ENCODE peak calls at places on chromosomes 11 and 22, in seven cellular contexts. One of them, this sample, is unnamed.

GRCh38 chr22:21449531-21450319 is 17.5 kb upstream of the TMEM191C start:
- DNase-seq in H1: peak; percentile 41
- DNase-seq in HepG2: no peak
- DNase-seq in K562: no peak
- DNase-seq in IMR-90: peak; percentile 13
- DNase-seq in A549: no peak
- DNase-seq in GM12878: no peak
- DNase-seq in this sample: no peak

GRCh38 chr11:2655320-2655719 is 44.5 kb downstream of the KCNQ1OT1 start:
- DNase-seq in GM12878: no peak
- DNase-seq in A549: no peak
- DNase-seq in H1: no peak
- DNase-seq in IMR-90: no peak
- DNase-seq in K562: no peak
- DNase-seq in HepG2: no peak
- DNase-seq in this sample: no peak

GRCh38 chr11:107549253-107549953 is 16.1 kb downstream of the ALKBH8 start:
- DNase-seq in HepG2: peak; percentile 29
- DNase-seq in GM12878: no peak
- DNase-seq in A549: no peak
- DNase-seq in K562: peak; percentile 36
- DNase-seq in H1: no peak
- DNase-seq in IMR-90: peak; percentile 51
- DNase-seq in this sample: no peak

GRCh38 chr11:116576523-116576922 is 196.3 kb downstream of the BUD13 start:
- DNase-seq in IMR-90: no peak
- DNase-seq in HepG2: peak; percentile 54
- DNase-seq in K562: no peak
- DNase-seq in H1: no peak
- DNase-seq in A549: no peak
- DNase-seq in GM12878: no peak
- DNase-seq in this sample: no peak

GRCh38 chr11:123231263-123231662 is 36.2 kb upstream of the CLMP start:
- DNase-seq in IMR-90: peak; percentile 86
- DNase-seq in K562: no peak
- DNase-seq in H1: no peak
- DNase-seq in HepG2: peak; percentile 28
- DNase-seq in A549: peak; percentile 38
- DNase-seq in GM12878: no peak
- DNase-seq in this sample: no peak

GRCh38 chr22:31177420-31178162 is 17.6 kb downstream of the RNF185 start:
- DNase-seq in H1: no peak
- DNase-seq in GM12878: no peak
- DNase-seq in A549: no peak
- DNase-seq in K562: no peak
- DNase-seq in IMR-90: peak; percentile 96
- DNase-seq in HepG2: no peak
- DNase-seq in this sample: no peak

GRCh38 chr11:64719406-64719805 is 3.6 kb downstream of the NRXN2 start:
- DNase-seq in A549: no peak
- DNase-seq in IMR-90: no peak
- DNase-seq in H1: no peak
- DNase-seq in K562: no peak
- DNase-seq in GM12878: no peak
- DNase-seq in HepG2: no peak
- DNase-seq in this sample: no peak

GRCh38 chr11:127063191-127063590 is 62.6 kb upstream of the KIRREL3 start:
- DNase-seq in GM12878: no peak
- DNase-seq in H1: no peak
- DNase-seq in IMR-90: no peak
- DNase-seq in A549: no peak
- DNase-seq in HepG2: no peak
- DNase-seq in K562: no peak
- DNase-seq in this sample: no peak

DNA sequence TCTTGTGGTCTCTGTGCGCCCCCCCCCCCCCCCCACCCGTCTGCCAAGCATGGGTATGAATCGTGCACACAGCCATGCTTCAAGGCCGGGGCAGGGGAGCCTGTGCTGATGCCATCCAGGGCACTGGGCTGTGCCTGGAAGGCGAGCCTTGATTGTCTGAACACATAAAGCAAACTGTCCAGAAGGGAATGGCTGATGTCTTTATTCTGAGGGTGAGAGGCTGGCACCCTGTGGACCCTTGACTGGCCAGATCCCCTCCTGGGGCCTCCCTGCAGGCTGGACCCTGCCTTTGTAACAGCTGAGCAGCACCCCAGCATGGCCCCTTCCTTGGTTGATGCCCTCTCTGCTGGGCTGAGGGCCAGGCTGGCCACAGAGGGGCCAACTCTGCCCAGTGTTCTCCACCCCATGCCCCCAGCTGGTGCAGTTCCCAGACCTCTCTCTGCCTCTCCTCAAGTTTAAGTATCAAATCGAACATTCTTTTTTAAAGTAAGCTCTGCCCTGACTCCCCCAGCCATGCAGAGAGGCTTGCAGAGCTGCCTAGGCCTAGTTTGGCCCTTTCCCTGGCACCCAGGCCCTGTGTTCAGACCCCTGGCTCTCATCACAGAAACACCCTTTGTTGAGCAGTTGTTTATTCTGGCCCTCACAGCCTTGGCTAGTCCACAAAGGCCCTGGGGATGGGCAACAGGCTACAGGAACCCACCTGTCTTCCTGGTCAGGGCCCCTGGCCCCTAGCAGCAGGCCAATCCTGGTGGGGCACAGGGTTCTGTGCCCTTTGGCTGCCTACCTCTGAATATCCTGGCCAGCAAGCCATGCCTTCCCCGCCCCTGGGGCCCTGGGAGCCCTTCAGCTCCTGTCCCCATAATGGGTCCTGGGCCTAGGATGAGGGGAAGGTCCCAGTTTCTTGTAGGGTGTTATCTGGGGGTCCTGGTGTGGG is 3.9 kb upstream of the RANBP1 start:
- DNase-seq in GM12878: no peak
- DNase-seq in A549: no peak
- DNase-seq in K562: no peak
- DNase-seq in HepG2: no peak
- DNase-seq in IMR-90: no peak
- DNase-seq in H1: no peak
- DNase-seq in this sample: no peak
- TF ChIP-seq CEBPB in GM12878: no peak
- TF ChIP-seq CEBPB in A549: no peak
- TF ChIP-seq CEBPB in K562: no peak
- TF ChIP-seq CEBPB in HepG2: no peak
- TF ChIP-seq CEBPB in IMR-90: no peak
- TF ChIP-seq CEBPB in H1: no peak
- TF ChIP-seq CEBPB in this sample: no peak

DNA sequence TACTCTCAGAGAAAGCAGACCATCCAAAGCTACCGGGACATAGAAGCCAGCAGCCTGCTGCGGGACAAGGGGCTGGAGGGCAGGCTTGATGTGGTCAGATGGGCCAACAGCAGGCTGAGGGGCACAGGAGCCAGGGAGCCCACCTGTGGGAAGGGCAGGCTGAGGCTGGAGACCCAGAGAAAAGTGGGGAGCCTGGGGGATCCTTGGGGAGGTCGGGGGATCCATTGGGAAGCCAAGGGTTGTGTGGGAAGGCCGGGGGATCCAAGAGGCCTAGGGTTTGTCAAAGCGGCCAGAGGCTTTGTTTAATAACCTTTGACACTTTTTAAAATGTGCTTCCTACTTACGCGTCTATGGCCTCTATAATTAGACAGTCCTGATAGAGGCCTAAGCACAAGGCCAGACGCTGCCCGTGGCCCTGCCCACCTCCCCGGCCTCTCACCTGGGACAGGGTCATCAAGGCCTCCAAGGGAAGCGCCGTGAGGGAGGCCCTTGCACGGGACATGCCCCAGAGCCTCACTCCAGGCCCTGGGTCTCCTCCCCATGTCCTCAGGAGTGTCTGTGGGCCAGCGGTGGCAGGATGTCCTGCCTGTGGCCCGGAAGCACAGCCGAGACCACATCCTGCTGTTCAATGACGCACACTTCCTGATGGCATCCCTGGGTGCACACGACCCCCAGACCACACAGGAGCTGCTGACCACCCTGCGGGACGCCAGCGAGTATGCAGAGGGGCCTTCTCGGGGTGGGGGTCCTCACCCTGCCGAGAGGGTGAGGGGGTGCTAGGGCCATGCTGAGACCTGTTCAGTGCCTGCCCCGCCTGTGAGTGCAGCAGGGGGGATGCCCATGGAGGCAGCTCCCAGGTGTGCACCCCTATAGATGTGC is 8.6 kb upstream of the GTSE1 start:
- DNase-seq in A549: no peak
- DNase-seq in HepG2: no peak
- DNase-seq in K562: no peak
- DNase-seq in GM12878: peak; percentile 38
- DNase-seq in IMR-90: no peak
- DNase-seq in H1: no peak
- DNase-seq in this sample: no peak
- TF ChIP-seq CEBPB in A549: no peak
- TF ChIP-seq CEBPB in HepG2: no peak
- TF ChIP-seq CEBPB in K562: no peak
- TF ChIP-seq CEBPB in GM12878: no peak
- TF ChIP-seq CEBPB in IMR-90: no peak
- TF ChIP-seq CEBPB in H1: no peak
- TF ChIP-seq CEBPB in this sample: no peak

GRCh38 chr11:95067828-95068244 is 1.1 kb downstream of the SRSF8 start:
- DNase-seq in GM12878: no peak
- DNase-seq in A549: no peak
- DNase-seq in HepG2: no peak
- DNase-seq in K562: no peak
- DNase-seq in IMR-90: no peak
- DNase-seq in H1: no peak
- DNase-seq in this sample: no peak

GRCh38 chr11:95066721-95067041 is at the start of gene SRSF8:
- DNase-seq in GM12878: no peak
- DNase-seq in A549: no peak
- DNase-seq in HepG2: no peak
- DNase-seq in K562: no peak
- DNase-seq in H1: no peak
- DNase-seq in IMR-90: no peak
- DNase-seq in this sample: peak; percentile 71

GRCh38 chr11:95067042-95067827 is 516 bp downstream of the SRSF8 start:
- DNase-seq in K562: peak; percentile 64
- DNase-seq in GM12878: no peak
- DNase-seq in IMR-90: peak; percentile 72
- DNase-seq in H1: peak; percentile 83
- DNase-seq in A549: peak; percentile 28
- DNase-seq in HepG2: peak; percentile 57
- DNase-seq in this sample: no peak

GRCh38 chr11:95068549-95068948 is 1.8 kb downstream of the SRSF8 start:
- DNase-seq in IMR-90: peak; percentile 87
- DNase-seq in A549: peak; percentile 53
- DNase-seq in GM12878: peak; percentile 88
- DNase-seq in K562: no peak
- DNase-seq in HepG2: peak; percentile 95
- DNase-seq in H1: no peak
- DNase-seq in this sample: peak; percentile 94

GRCh38 chr11:95065336-95065735 is 1.4 kb upstream of the SRSF8 start:
- DNase-seq in HepG2: no peak
- DNase-seq in H1: no peak
- DNase-seq in K562: no peak
- DNase-seq in IMR-90: no peak
- DNase-seq in GM12878: no peak
- DNase-seq in A549: no peak
- DNase-seq in this sample: no peak
- TF ChIP-seq CEBPB in HepG2: no peak
- TF ChIP-seq CEBPB in H1: no peak
- TF ChIP-seq CEBPB in K562: no peak
- TF ChIP-seq CEBPB in IMR-90: no peak
- TF ChIP-seq CEBPB in GM12878: no peak
- TF ChIP-seq CEBPB in A549: no peak
- TF ChIP-seq CEBPB in this sample: no peak

DNA sequence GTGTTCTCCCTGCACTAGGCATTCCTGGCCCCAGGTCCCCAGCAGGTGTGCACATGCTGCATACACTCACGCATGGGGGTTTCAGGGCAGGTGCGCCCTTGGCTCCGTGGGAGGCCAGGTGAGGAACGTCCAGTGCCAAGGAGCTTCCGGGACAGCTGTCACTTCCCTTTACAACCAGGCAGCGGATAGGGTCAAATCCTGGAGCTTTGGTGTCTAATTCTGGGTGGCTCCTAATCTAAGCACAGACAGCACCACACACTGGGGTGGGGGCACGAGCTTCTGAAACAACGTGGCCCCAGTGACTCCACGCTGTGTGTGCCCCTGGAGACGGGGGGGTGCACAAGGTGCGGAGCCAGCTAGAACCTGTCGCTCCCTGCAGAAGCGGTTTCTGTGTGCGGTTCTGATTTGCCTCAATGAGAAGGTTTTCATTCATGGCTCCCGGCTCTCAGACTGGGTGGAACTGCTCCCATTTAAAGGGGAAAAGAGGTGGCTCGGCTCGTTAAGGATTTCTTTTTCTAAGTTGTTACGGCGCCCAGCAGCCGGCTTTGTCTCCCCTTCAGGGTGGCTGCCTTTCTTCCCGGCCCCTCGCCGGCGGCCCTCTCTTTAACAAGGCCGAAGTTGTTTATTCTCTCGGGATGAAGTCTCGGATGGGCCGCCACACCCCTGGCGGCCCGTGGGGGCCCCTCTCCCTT is 5.0 kb downstream of the CCND1 start:
- DNase-seq in K562: no peak
- DNase-seq in GM12878: no peak
- DNase-seq in H1: no peak
- DNase-seq in IMR-90: no peak
- DNase-seq in A549: no peak
- DNase-seq in HepG2: no peak
- DNase-seq in this sample: no peak
- TF ChIP-seq CEBPB in K562: no peak
- TF ChIP-seq CEBPB in GM12878: no peak
- TF ChIP-seq CEBPB in H1: no peak
- TF ChIP-seq CEBPB in IMR-90: no peak
- TF ChIP-seq CEBPB in A549: no peak
- TF ChIP-seq CEBPB in HepG2: no peak
- TF ChIP-seq CEBPB in this sample: no peak

This sample was measured in HCT116.